ENCODE peak calls at places on chromosomes 1 and 21, in four cellular contexts. J is suprapubic skin, S is pancreas, V is fibroblast of lung. F is an unnamed sample. For H3K4me1, the result is how much of the 10 kb centered on the place peaks cover.

GRCh38 chr1:207910678-207911354 is at the start of gene CD34:
- DNase-seq in V (peak), J (no peak), S (no peak), F (peak)

GRCh38 chr1:86567936-86568335 is 21.1 kb downstream of the CLCA4 start:
- DNase-seq in S (no peak), J (no peak), V (no peak), F (no peak)

GRCh38 chr1:27994060-27994459 is 34.3 kb downstream of the XKR8 start:
- DNase-seq in J (no peak), V (no peak), S (no peak), F (peak)

GRCh38 chr1:232226197-232226681 is 403.7 kb downstream of the SIPA1L2 start:
- DNase-seq in J (no peak), S (no peak), V (peak), F (peak)

GRCh38 chr1:68232354-68233148 is at the start of gene WLS:
- DNase-seq in V (peak), S (peak), J (peak), F (peak)

GRCh38 chr1:212110617-212111016 is 75.1 kb downstream of the DTL start:
- DNase-seq in S (no peak), J (no peak), V (peak), F (peak)

GRCh38 chr1:56845343-56845742 is 9.3 kb upstream of the C8A start:
- DNase-seq in V (no peak), S (no peak), J (no peak), F (no peak)

GRCh38 chr1:208772891-208773290 is 528.7 kb upstream of the PLXNA2 start:
- DNase-seq in V (no peak), J (no peak), S (no peak), F (no peak)

GRCh38 chr1:229028509-229028908 is 242.4 kb upstream of the RAB4A start:
- DNase-seq in S (no peak), J (no peak), V (no peak), F (no peak)

GRCh38 chr1:212433577-212434462 is 1.1 kb downstream of the NENF start:
- DNase-seq in J (no peak), V (no peak), S (no peak), F (no peak)

GRCh38 chr1:94926915-94927404 is at the start of gene CNN3:
- DNase-seq in S (peak), V (peak), J (peak), F (peak)

GRCh38 chr1:94925561-94926364 is 1.1 kb downstream of the CNN3 start:
- DNase-seq in S (peak), V (peak), J (peak), F (peak)

GRCh38 chr1:94926365-94926914 is 470 bp downstream of the CNN3 start:
- DNase-seq in V (peak), J (no peak), S (peak), F (peak)

GRCh38 chr1:94922756-94923465 is 4.0 kb downstream of the CNN3 start:
- DNase-seq in V (peak), J (no peak), S (no peak), F (no peak)

DNA sequence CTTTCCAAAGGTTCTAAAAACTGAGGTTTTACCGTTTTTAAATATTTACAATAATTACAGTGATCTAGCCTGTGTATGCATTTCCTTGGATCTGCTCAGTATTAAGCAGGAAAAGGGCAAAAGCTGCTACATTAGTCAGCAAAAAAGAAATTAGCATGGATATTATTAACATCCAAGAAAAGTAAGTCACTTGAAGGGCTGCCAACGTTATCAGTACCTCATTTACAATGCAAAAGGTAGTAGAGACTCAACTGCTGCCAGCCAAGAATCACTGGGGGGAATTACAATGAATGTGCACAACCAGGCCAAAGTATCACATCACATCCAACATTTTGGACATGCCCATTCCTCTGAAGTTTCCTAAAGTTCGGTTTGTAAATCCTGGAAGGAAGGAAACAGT is 1.9 kb downstream of the CNN3 start:
- DNase-seq in S (no peak), J (no peak), V (peak), F (peak)
- H3K4me3 ChIP-seq in S (peak), J (peak), V (peak), F (peak)

GRCh38 chr1:45647248-45648021 is 23.6 kb upstream of the CCDC17 start:
- DNase-seq in V (no peak), S (no peak), J (no peak), F (peak)

GRCh38 chr1:45644661-45645060 is 20.8 kb upstream of the CCDC17 start:
- DNase-seq in J (no peak), S (no peak), V (no peak), F (no peak)

GRCh38 chr1:45643341-45643740 is 19.5 kb upstream of the CCDC17 start:
- DNase-seq in S (no peak), V (no peak), J (no peak), F (no peak)

GRCh38 chr1:45640293-45640692 is 16.4 kb upstream of the CCDC17 start:
- DNase-seq in V (no peak), S (no peak), J (no peak), F (no peak)

GRCh38 chr1:45643978-45644377 is 20.1 kb upstream of the CCDC17 start:
- DNase-seq in S (no peak), J (no peak), V (no peak), F (no peak)
- TF ChIP-seq CTCF in S (no peak), J (no peak), V (no peak), F (no peak)

GRCh38 chr21:44723177-44724131 is 12.1 kb upstream of the TSPEAR start:
- DNase-seq in V (no peak), J (peak), S (peak), F (peak)

GRCh38 chr21:44724926-44725325 is 13.6 kb upstream of the TSPEAR start:
- DNase-seq in V (no peak), S (no peak), J (peak), F (no peak)

GRCh38 chr21:44722701-44723100 is 11.3 kb upstream of the TSPEAR start:
- DNase-seq in J (peak), S (no peak), V (no peak), F (no peak)

GRCh38 chr21:44726803-44727202 is 15.4 kb upstream of the TSPEAR start:
- DNase-seq in S (no peak), V (no peak), J (peak), F (no peak)

GRCh38 chr21:44724166-44724565 is 12.8 kb upstream of the TSPEAR start:
- DNase-seq in V (no peak), S (no peak), J (peak), F (no peak)
- H3K4me1 ChIP-seq in V (under half), S (under half), J (under half), F (under half)

GRCh38 chr1:180229483-180230415 is at the start of gene LHX4:
- DNase-seq in S (peak), V (peak), J (no peak), F (peak)

GRCh38 chr1:180231506-180232420 is 1.7 kb downstream of the LHX4 start:
- DNase-seq in J (no peak), S (peak), V (peak), F (peak)

GRCh38 chr1:180230416-180230790 is 339 bp downstream of the LHX4 start:
- DNase-seq in J (no peak), V (no peak), S (no peak), F (no peak)

GRCh38 chr1:180232521-180233043 is 2.5 kb downstream of the LHX4 start:
- DNase-seq in S (no peak), V (no peak), J (no peak), F (no peak)

GRCh38 chr1:180230791-180231505 is 884 bp downstream of the LHX4 start:
- DNase-seq in V (peak), J (no peak), S (no peak), F (peak)
- H3K4me3 ChIP-seq in V (peak), J (peak), S (peak), F (peak)

DNA sequence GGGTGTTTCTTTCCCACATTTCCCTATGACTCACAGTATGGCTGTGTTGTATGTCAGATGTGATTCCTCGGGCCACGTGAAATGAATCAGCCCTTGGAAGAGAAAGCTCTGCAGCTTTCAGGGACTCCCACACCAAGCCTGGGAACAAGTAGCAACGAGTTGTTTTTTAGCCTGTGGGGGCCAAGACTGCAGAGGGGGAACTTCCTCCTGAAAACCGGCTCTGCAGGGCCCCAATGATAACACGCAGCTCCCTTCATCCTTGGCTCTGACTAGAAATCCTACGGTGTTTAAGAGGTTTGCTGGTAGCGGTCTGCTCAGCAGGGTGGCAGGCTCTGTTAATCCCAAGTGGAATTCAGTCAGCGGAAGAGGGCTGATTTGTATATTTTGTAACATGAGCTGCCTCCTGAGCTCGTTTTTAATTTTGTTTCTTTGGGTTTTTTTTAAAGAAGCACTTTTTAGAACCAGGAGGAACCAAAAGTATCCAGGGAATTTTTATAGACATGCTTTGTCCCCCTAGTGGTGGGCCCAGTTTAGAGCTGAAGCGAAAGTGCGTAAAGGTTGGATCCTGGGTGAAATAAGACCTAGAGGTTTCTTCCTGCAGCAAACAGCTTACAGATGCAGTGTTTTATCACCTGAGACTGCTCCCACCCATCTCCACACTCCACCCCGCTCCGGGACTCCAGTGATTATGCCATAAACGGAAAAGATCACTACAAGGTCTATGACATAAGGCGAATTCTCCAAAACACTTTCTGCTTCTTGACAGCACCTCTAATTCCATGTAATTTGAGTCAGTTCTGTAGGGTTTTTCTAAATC is 48.8 kb downstream of the LAMC2 start:
- DNase-seq in S (no peak), J (peak), V (peak), F (peak)
- TF ChIP-seq CTCF in S (peak), J (peak), V (peak), F (peak)

DNA sequence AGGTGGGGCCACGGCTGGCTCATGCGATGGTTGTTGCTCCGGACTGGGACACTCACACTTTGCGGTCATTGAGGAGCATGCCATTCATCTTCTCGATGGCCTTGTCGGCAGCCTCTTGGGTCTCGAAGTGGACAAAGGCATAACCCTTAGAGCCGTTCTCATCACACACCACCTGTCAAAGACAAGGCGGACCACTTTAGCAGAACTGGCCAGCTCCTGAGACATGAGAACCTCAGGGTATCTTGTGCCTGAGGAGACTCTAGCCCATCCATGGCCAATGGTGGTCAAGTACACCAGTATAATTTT is 5.5 kb downstream of the PABPC4 start:
- DNase-seq in S (no peak), V (no peak), J (no peak), F (no peak)
- H3K4me1 ChIP-seq in S (under half), V (under half), J (under half), F (under half)

GRCh38 chr1:183021405-183022201 is 1.6 kb upstream of the LAMC1 start:
- DNase-seq in S (no peak), J (no peak), V (no peak), F (no peak)
- H3K4me3 ChIP-seq in S (peak), J (peak), V (peak), F (peak)